ENCODE peak calls at places on chromosomes 13 and 19, in seven cellular contexts. T is neuronal stem cell, P is mesenchymal stem cell, Z is mesendoderm, R is H9, C is trophoblast cell, U is H1. S is an unnamed sample.

GRCh38 chr13:100563779-100564178 is 24.8 kb downstream of the GGACT start:
- DNase-seq in C (no peak), R (no peak), Z (no peak), T (no peak), U (no peak), P (no peak), S (no peak)

GRCh38 chr13:58004761-58005160 is 373.2 kb downstream of the PCDH17 start:
- DNase-seq in C (no peak), U (no peak), P (no peak), T (no peak), Z (no peak), R (no peak), S (no peak)

GRCh38 chr13:62544928-62545327 is 1129.3 kb upstream of the PCDH20 start:
- DNase-seq in Z (peak), U (no peak), P (no peak), C (no peak), R (no peak), T (no peak), S (no peak)

GRCh38 chr19:1806184-1807029 is 5.7 kb downstream of the ATP8B3 start:
- DNase-seq in U (no peak), Z (no peak), P (no peak), C (no peak), R (no peak), T (no peak), S (no peak)

GRCh38 chr13:35475960-35476943 is at the start of gene MAB21L1:
- DNase-seq in C (peak), R (no peak), T (peak), P (peak), U (peak), Z (peak), S (peak)

GRCh38 chr19:18401580-18402112 is 4.2 kb upstream of the LRRC25 start:
- DNase-seq in C (peak), U (no peak), P (peak), T (no peak), R (no peak), Z (peak), S (peak)

GRCh38 chr19:3494051-3494450 is 6.4 kb downstream of the DOHH start:
- DNase-seq in Z (peak), T (no peak), P (no peak), U (peak), C (no peak), R (peak), S (no peak)

GRCh38 chr13:49240017-49240416 is 7.7 kb upstream of the CDADC1 start:
- DNase-seq in C (peak), T (no peak), P (peak), R (no peak), Z (peak), U (no peak), S (peak)

GRCh38 chr13:77002590-77003190 is 10.8 kb downstream of the CLN5 start:
- DNase-seq in Z (peak), P (peak), R (no peak), T (no peak), U (no peak), C (peak), S (peak)

DNA sequence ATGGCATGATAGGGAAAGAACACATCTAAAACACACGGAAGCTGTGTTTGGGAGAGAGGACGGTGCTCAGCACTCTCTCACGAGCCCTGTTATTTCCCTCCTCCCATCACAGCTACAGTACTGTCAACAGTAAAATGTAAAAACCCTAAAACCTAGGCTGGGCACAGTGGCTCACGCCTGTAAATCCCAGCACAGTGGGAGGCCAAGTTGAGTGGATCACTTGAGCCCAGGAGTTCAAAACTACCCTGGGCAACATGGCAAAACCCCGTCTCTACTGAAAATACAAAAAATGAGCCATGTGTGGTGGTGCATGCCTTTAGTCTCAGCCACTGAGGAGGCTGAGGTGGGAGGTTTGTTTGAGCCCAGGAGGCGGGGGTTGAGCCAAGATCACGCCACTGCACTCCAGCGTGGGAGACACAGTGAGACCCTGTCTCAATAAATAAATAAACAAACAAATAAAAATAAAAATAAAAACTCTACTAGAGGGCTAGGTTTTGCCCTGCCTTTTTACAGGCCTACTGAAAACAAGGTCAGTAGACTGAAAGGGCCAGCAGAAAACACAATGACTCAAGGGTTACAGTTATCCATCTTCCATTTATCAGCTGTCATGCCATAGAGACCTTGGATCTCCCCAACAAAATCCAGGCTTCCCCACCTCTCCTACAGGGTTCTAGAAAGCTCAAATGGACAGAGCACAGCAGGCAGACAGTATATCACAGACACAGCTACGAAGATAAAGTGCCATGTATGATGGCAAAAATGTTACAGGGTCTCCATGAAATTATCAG is 54.6 kb downstream of the FOXO1 start:
- DNase-seq in T (no peak), R (no peak), Z (peak), C (no peak), P (no peak), U (no peak), S (no peak)
- H3K27ac ChIP-seq in T (no peak), R (no peak), Z (no peak), C (no peak), P (no peak), U (no peak), S (no peak)

GRCh38 chr13:84776578-84776977 is 894.3 kb upstream of the SLITRK1 start:
- DNase-seq in Z (no peak), R (no peak), C (no peak), T (no peak), U (no peak), P (no peak), S (no peak)
- H2BK120ac ChIP-seq in Z (no peak), R (no peak), C (no peak), T (no peak), U (no peak), P (no peak), S (no peak)

DNA sequence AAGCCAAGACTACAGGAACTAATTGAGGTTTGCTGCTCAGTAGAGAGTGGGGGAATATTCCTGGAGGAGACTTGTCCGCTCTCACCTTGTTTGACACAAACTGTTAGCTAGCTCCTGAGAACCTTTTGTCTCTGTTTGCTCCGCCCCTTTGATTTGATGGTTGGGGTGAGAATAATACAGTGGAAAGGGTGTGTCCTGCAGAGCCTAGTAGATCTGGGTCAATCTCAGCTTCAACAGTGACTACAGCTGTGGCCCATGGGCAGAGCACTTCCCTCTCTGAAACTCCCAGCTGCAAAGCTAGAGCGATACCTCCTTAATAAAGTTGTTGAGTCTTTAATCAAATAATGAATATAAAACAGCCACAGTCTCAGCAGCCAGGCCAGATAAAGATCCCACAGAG is 576.7 kb downstream of the DIAPH3 start:
- DNase-seq in Z (no peak), U (no peak), C (no peak), P (no peak), R (no peak), T (no peak), S (no peak)
- H3K4me2 ChIP-seq in Z (no peak), U (peak), C (no peak), P (no peak), R (no peak), T (no peak), S (no peak)

GRCh38 chr19:49890349-49891311 is 6.1 kb downstream of the IL4I1 start:
- DNase-seq in T (peak), C (peak), R (peak), U (peak), P (no peak), Z (no peak), S (no peak)
- H3K27ac ChIP-seq in T (no peak), C (no peak), R (no peak), U (no peak), P (no peak), Z (no peak), S (no peak)

DNA sequence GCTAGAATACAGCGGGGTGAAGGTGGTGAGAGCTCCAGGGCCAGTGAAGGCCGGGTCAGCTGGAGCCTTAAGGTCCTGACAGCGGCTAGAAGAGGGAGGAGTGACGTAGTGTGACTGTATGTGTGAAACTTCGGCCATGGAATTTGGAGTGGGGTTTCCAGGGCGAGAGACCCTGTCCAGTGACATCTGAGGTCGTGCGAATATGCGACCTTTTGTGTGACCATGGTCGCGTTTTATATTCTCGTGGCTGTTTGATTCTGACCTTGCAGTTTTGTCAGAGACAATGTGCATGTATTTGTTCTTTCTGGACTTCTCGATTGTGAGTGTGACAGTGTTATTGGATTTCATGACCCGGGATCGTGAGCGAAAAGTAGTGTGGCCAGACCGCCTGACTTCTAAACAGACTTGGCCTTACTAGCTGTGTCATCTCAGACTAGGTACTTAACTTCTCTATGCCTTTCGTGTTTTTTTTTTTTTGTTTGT is 405 bp upstream of the ZNF569 start:
- DNase-seq in C (no peak), Z (no peak), U (no peak), R (no peak), P (no peak), T (no peak), S (no peak)
- H2BK120ac ChIP-seq in C (no peak), Z (no peak), U (no peak), R (no peak), P (no peak), T (no peak), S (no peak)

S was measured in IMR-90.